ENCODE peak calls at places on chromosomes 7 and 10, in ten cellular contexts. One of them, this sample, is unnamed.

GRCh38 chr10:10432306-10433035 is 585.2 kb upstream of the CELF2 start:
- DNase-seq in tibial nerve: no peak
- DNase-seq in GM13977: no peak
- DNase-seq in dorsolateral prefrontal cortex: peak; percentile 32
- DNase-seq in cardiac muscle cell: no peak
- DNase-seq in HCT116: no peak
- DNase-seq in progenitor cell of endocrine pancreas: no peak
- DNase-seq in cardiac fibroblast: peak; percentile 2
- DNase-seq in neural crest cell: no peak
- DNase-seq in right lobe of liver: no peak
- DNase-seq in this sample: no peak

GRCh38 chr7:77383333-77383740 is 32.8 kb downstream of the GSAP start:
- DNase-seq in progenitor cell of endocrine pancreas: no peak
- DNase-seq in GM13977: no peak
- DNase-seq in dorsolateral prefrontal cortex: no peak
- DNase-seq in tibial nerve: no peak
- DNase-seq in right lobe of liver: no peak
- DNase-seq in HCT116: no peak
- DNase-seq in neural crest cell: no peak
- DNase-seq in cardiac muscle cell: no peak
- DNase-seq in cardiac fibroblast: peak; percentile 52
- DNase-seq in this sample: no peak

GRCh38 chr10:100912013-100912608 is 652 bp upstream of the SLF2 start:
- DNase-seq in HCT116: no peak
- DNase-seq in neural crest cell: no peak
- DNase-seq in tibial nerve: no peak
- DNase-seq in cardiac muscle cell: no peak
- DNase-seq in right lobe of liver: no peak
- DNase-seq in progenitor cell of endocrine pancreas: no peak
- DNase-seq in cardiac fibroblast: no peak
- DNase-seq in GM13977: no peak
- DNase-seq in dorsolateral prefrontal cortex: no peak
- DNase-seq in this sample: no peak

GRCh38 chr7:127838816-127839415 is 186.9 kb downstream of the SND1 start:
- DNase-seq in dorsolateral prefrontal cortex: no peak
- DNase-seq in HCT116: no peak
- DNase-seq in right lobe of liver: no peak
- DNase-seq in cardiac muscle cell: no peak
- DNase-seq in cardiac fibroblast: peak; percentile 58
- DNase-seq in neural crest cell: no peak
- DNase-seq in GM13977: no peak
- DNase-seq in progenitor cell of endocrine pancreas: no peak
- DNase-seq in tibial nerve: no peak
- DNase-seq in this sample: no peak

GRCh38 chr10:126422561-126422960 is 34.3 kb upstream of the ADAM12 start:
- DNase-seq in GM13977: no peak
- DNase-seq in cardiac muscle cell: no peak
- DNase-seq in right lobe of liver: no peak
- DNase-seq in dorsolateral prefrontal cortex: no peak
- DNase-seq in neural crest cell: no peak
- DNase-seq in cardiac fibroblast: peak; percentile 56
- DNase-seq in tibial nerve: no peak
- DNase-seq in HCT116: no peak
- DNase-seq in progenitor cell of endocrine pancreas: no peak
- DNase-seq in this sample: no peak

GRCh38 chr7:101952355-101953247 is 135.2 kb downstream of the CUX1 start:
- DNase-seq in progenitor cell of endocrine pancreas: no peak
- DNase-seq in tibial nerve: no peak
- DNase-seq in GM13977: no peak
- DNase-seq in cardiac fibroblast: peak; percentile 84
- DNase-seq in right lobe of liver: no peak
- DNase-seq in dorsolateral prefrontal cortex: no peak
- DNase-seq in neural crest cell: no peak
- DNase-seq in cardiac muscle cell: no peak
- DNase-seq in HCT116: peak; percentile 86
- DNase-seq in this sample: no peak

GRCh38 chr10:133127291-133128125 is 32.5 kb upstream of the KNDC1 start:
- DNase-seq in tibial nerve: no peak
- DNase-seq in dorsolateral prefrontal cortex: no peak
- DNase-seq in cardiac muscle cell: no peak
- DNase-seq in neural crest cell: no peak
- DNase-seq in GM13977: peak; percentile 57
- DNase-seq in progenitor cell of endocrine pancreas: no peak
- DNase-seq in right lobe of liver: peak; percentile 16
- DNase-seq in cardiac fibroblast: no peak
- DNase-seq in HCT116: peak; percentile 1
- DNase-seq in this sample: no peak

GRCh38 chr7:84637568-84638338 is 443.2 kb upstream of the SEMA3A start:
- DNase-seq in cardiac fibroblast: peak; percentile 96
- DNase-seq in neural crest cell: no peak
- DNase-seq in progenitor cell of endocrine pancreas: no peak
- DNase-seq in tibial nerve: no peak
- DNase-seq in dorsolateral prefrontal cortex: no peak
- DNase-seq in HCT116: no peak
- DNase-seq in right lobe of liver: no peak
- DNase-seq in GM13977: no peak
- DNase-seq in cardiac muscle cell: peak; percentile 48
- DNase-seq in this sample: no peak

GRCh38 chr7:83629117-83629880 is 19.6 kb downstream of the SEMA3E start:
- DNase-seq in cardiac muscle cell: peak; percentile 63
- DNase-seq in tibial nerve: no peak
- DNase-seq in neural crest cell: no peak
- DNase-seq in cardiac fibroblast: no peak
- DNase-seq in right lobe of liver: no peak
- DNase-seq in GM13977: no peak
- DNase-seq in HCT116: no peak
- DNase-seq in progenitor cell of endocrine pancreas: no peak
- DNase-seq in dorsolateral prefrontal cortex: no peak
- DNase-seq in this sample: no peak

GRCh38 chr7:47968852-47969774 is 10.3 kb downstream of the HUS1 start:
- DNase-seq in right lobe of liver: no peak
- DNase-seq in dorsolateral prefrontal cortex: peak; percentile 51
- DNase-seq in cardiac fibroblast: peak; percentile 73
- DNase-seq in GM13977: peak; percentile 72
- DNase-seq in cardiac muscle cell: peak; percentile 81
- DNase-seq in HCT116: peak; percentile 39
- DNase-seq in tibial nerve: no peak
- DNase-seq in progenitor cell of endocrine pancreas: peak; percentile 74
- DNase-seq in neural crest cell: peak; percentile 82
- DNase-seq in this sample: no peak

DNA sequence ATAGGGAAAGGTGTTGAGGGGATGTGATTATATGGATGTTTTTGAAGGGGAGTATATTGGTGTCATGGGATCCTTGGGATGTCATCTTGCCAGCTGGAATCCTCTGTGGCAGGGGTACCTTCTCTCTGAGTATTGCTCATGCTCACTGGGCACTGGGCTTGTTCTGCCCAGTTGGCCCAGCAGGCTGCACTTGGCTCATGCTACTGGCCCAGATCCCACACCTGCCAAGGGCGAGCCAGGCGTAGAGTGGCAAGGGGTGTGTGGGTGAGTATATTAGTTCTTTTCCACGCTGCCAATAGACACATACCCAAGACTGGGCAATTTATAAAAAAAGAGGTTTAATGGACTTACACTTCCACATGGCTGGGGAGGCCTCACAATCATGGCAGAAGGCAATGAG is 311.9 kb downstream of the AUTS2 start:
- DNase-seq in neural crest cell: no peak
- DNase-seq in progenitor cell of endocrine pancreas: no peak
- DNase-seq in dorsolateral prefrontal cortex: peak; percentile 26
- DNase-seq in cardiac muscle cell: no peak
- DNase-seq in HCT116: no peak
- DNase-seq in tibial nerve: no peak
- DNase-seq in right lobe of liver: no peak
- DNase-seq in GM13977: no peak
- DNase-seq in cardiac fibroblast: no peak
- DNase-seq in this sample: no peak
- TF ChIP-seq CTCF in neural crest cell: no peak
- TF ChIP-seq CTCF in progenitor cell of endocrine pancreas: no peak
- TF ChIP-seq CTCF in dorsolateral prefrontal cortex: no peak
- TF ChIP-seq CTCF in cardiac muscle cell: no peak
- TF ChIP-seq CTCF in HCT116: no peak
- TF ChIP-seq CTCF in tibial nerve: no peak
- TF ChIP-seq CTCF in right lobe of liver: no peak
- TF ChIP-seq CTCF in GM13977: no peak
- TF ChIP-seq CTCF in cardiac fibroblast: no peak
- TF ChIP-seq CTCF in this sample: no peak

GRCh38 chr10:34826221-34826620 is 11.1 kb upstream of the PARD3 start:
- DNase-seq in dorsolateral prefrontal cortex: no peak
- DNase-seq in cardiac muscle cell: no peak
- DNase-seq in HCT116: peak; percentile 48
- DNase-seq in right lobe of liver: no peak
- DNase-seq in tibial nerve: no peak
- DNase-seq in neural crest cell: no peak
- DNase-seq in progenitor cell of endocrine pancreas: no peak
- DNase-seq in cardiac fibroblast: no peak
- DNase-seq in GM13977: no peak
- DNase-seq in this sample: no peak
- TF ChIP-seq CTCF in dorsolateral prefrontal cortex: no peak
- TF ChIP-seq CTCF in cardiac muscle cell: no peak
- TF ChIP-seq CTCF in HCT116: peak; percentile 22
- TF ChIP-seq CTCF in right lobe of liver: no peak
- TF ChIP-seq CTCF in tibial nerve: no peak
- TF ChIP-seq CTCF in neural crest cell: no peak
- TF ChIP-seq CTCF in progenitor cell of endocrine pancreas: peak; percentile 28
- TF ChIP-seq CTCF in cardiac fibroblast: no peak
- TF ChIP-seq CTCF in GM13977: peak; percentile 26
- TF ChIP-seq CTCF in this sample: no peak

DNA sequence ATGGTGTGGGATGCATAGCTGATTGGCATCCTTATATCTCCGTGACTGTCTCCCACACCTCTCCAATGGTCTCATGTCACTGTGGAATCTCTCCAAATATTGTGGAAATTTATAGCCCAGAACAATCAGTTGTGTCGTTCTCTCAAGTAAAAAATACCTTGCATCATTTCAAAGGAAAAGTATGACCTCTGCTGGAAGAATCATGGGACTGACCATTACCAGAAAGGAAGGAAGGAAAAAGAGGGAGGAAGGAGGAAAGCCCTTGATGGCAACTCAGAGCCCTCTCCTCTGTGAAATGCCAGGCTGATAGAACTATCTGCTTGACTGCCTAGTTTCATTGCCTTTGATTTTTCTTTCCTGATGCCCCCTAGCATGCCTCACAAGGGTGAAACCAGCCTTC is 76.3 kb downstream of the FOXI2 start:
- DNase-seq in HCT116: peak; percentile 16
- DNase-seq in GM13977: no peak
- DNase-seq in cardiac muscle cell: no peak
- DNase-seq in cardiac fibroblast: peak; percentile 5
- DNase-seq in neural crest cell: no peak
- DNase-seq in dorsolateral prefrontal cortex: no peak
- DNase-seq in right lobe of liver: no peak
- DNase-seq in progenitor cell of endocrine pancreas: no peak
- DNase-seq in tibial nerve: no peak
- DNase-seq in this sample: no peak
- TF ChIP-seq CTCF in HCT116: peak; percentile 35
- TF ChIP-seq CTCF in GM13977: no peak
- TF ChIP-seq CTCF in cardiac muscle cell: no peak
- TF ChIP-seq CTCF in cardiac fibroblast: no peak
- TF ChIP-seq CTCF in neural crest cell: peak; percentile 46
- TF ChIP-seq CTCF in dorsolateral prefrontal cortex: peak; percentile 30
- TF ChIP-seq CTCF in right lobe of liver: no peak
- TF ChIP-seq CTCF in progenitor cell of endocrine pancreas: peak; percentile 56
- TF ChIP-seq CTCF in tibial nerve: no peak
- TF ChIP-seq CTCF in this sample: no peak

DNA sequence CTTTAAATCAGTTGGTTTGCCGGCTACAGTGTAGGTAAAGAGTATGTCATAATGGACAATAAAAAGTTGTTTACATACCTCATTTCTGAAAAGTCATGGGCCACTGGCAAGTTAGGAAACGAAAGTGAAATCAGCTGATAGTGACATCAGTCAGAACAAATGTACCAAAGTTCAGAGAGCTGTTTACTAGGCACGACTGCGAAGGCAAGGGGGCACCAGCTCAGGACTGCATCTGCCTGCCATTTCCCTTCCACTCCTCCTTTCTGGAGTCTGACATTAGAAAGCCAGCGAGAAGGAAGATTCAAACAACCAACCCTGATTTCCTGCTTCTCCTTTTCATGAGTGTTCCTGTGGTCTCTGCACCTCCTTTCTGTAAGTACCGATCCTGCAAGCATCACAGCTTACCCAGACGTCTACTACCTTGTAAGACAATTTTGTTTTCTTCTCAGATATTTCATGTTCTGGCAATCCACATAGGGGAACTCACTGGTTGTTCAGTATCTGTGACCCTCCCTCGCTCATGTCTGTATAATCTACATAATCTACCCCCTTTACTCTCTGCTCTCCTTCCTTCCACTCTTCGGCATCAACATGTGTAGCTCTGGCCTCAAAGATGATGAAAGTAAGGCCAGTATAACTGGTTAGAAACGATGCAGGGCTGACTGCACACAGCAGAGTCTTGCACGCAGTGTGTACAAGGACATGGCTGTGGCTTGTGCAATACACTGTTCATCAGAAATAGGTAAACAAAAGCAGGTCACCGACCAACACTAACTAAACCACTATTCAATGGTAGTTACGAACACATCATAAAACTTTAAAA is at the start of gene TMEM140:
- DNase-seq in HCT116: no peak
- DNase-seq in cardiac fibroblast: peak; percentile 81
- DNase-seq in progenitor cell of endocrine pancreas: no peak
- DNase-seq in GM13977: peak; percentile 28
- DNase-seq in tibial nerve: no peak
- DNase-seq in right lobe of liver: peak; percentile 78
- DNase-seq in cardiac muscle cell: no peak
- DNase-seq in neural crest cell: no peak
- DNase-seq in dorsolateral prefrontal cortex: no peak
- DNase-seq in this sample: no peak
- TF ChIP-seq CTCF in HCT116: no peak
- TF ChIP-seq CTCF in cardiac fibroblast: peak; percentile 10
- TF ChIP-seq CTCF in progenitor cell of endocrine pancreas: no peak
- TF ChIP-seq CTCF in GM13977: no peak
- TF ChIP-seq CTCF in tibial nerve: peak; percentile 15
- TF ChIP-seq CTCF in right lobe of liver: no peak
- TF ChIP-seq CTCF in cardiac muscle cell: no peak
- TF ChIP-seq CTCF in neural crest cell: no peak
- TF ChIP-seq CTCF in dorsolateral prefrontal cortex: no peak
- TF ChIP-seq CTCF in this sample: no peak

This sample was measured in tibial artery.